ENCODE peak calls at places on chromosomes 13 and 19, in ten cellular contexts. One of them, this sample, is unnamed.

GRCh38 chr19:5882421-5882968 is 12.2 kb upstream of the FUT5 start:
- DNase-seq in AG10803: no peak
- DNase-seq in tibial artery: no peak
- DNase-seq in cardiac fibroblast: no peak
- DNase-seq in transverse colon: no peak
- DNase-seq in breast epithelium: no peak
- DNase-seq in adrenal gland: no peak
- DNase-seq in fibroblast of the aortic adventitia: no peak
- DNase-seq in IMR-90: no peak
- DNase-seq in colonic mucosa: no peak
- DNase-seq in this sample: no peak

GRCh38 chr13:101783554-101783953 is 331.1 kb downstream of the ITGBL1 start:
- DNase-seq in transverse colon: no peak
- DNase-seq in adrenal gland: no peak
- DNase-seq in cardiac fibroblast: no peak
- DNase-seq in tibial artery: no peak
- DNase-seq in AG10803: no peak
- DNase-seq in colonic mucosa: no peak
- DNase-seq in fibroblast of the aortic adventitia: no peak
- DNase-seq in IMR-90: no peak
- DNase-seq in breast epithelium: no peak
- DNase-seq in this sample: no peak

GRCh38 chr13:94121686-94122085 is 357.8 kb downstream of the DCT start:
- DNase-seq in IMR-90: peak; percentile 86
- DNase-seq in tibial artery: no peak
- DNase-seq in transverse colon: no peak
- DNase-seq in breast epithelium: no peak
- DNase-seq in cardiac fibroblast: peak; percentile 45
- DNase-seq in colonic mucosa: no peak
- DNase-seq in AG10803: peak; percentile 29
- DNase-seq in fibroblast of the aortic adventitia: peak; percentile 66
- DNase-seq in adrenal gland: peak; percentile 43
- DNase-seq in this sample: peak; percentile 72

GRCh38 chr13:42259515-42259914 is 12.4 kb upstream of the AKAP11 start:
- DNase-seq in colonic mucosa: no peak
- DNase-seq in transverse colon: no peak
- DNase-seq in tibial artery: no peak
- DNase-seq in breast epithelium: no peak
- DNase-seq in fibroblast of the aortic adventitia: no peak
- DNase-seq in cardiac fibroblast: no peak
- DNase-seq in AG10803: no peak
- DNase-seq in IMR-90: no peak
- DNase-seq in adrenal gland: no peak
- DNase-seq in this sample: no peak

GRCh38 chr13:46154136-46154854 is 27.7 kb downstream of the LCP1 start:
- DNase-seq in cardiac fibroblast: peak; percentile 23
- DNase-seq in breast epithelium: no peak
- DNase-seq in fibroblast of the aortic adventitia: peak; percentile 23
- DNase-seq in IMR-90: no peak
- DNase-seq in transverse colon: no peak
- DNase-seq in tibial artery: no peak
- DNase-seq in AG10803: no peak
- DNase-seq in colonic mucosa: no peak
- DNase-seq in adrenal gland: no peak
- DNase-seq in this sample: no peak

GRCh38 chr13:114043421-114044053 is 69.7 kb upstream of the C13orf46 start:
- DNase-seq in fibroblast of the aortic adventitia: peak; percentile 96
- DNase-seq in colonic mucosa: no peak
- DNase-seq in transverse colon: peak; percentile 67
- DNase-seq in tibial artery: no peak
- DNase-seq in IMR-90: peak; percentile 95
- DNase-seq in breast epithelium: peak; percentile 74
- DNase-seq in AG10803: peak; percentile 95
- DNase-seq in adrenal gland: peak; percentile 52
- DNase-seq in cardiac fibroblast: peak; percentile 77
- DNase-seq in this sample: peak; percentile 64

GRCh38 chr13:53758946-53759345 is 730.3 kb downstream of the OLFM4 start:
- DNase-seq in adrenal gland: no peak
- DNase-seq in fibroblast of the aortic adventitia: no peak
- DNase-seq in IMR-90: no peak
- DNase-seq in AG10803: no peak
- DNase-seq in colonic mucosa: no peak
- DNase-seq in breast epithelium: no peak
- DNase-seq in transverse colon: no peak
- DNase-seq in tibial artery: no peak
- DNase-seq in cardiac fibroblast: no peak
- DNase-seq in this sample: no peak

GRCh38 chr13:114064516-114065140 is 67.8 kb downstream of the RASA3 start:
- DNase-seq in transverse colon: peak; percentile 40
- DNase-seq in colonic mucosa: no peak
- DNase-seq in fibroblast of the aortic adventitia: peak; percentile 61
- DNase-seq in cardiac fibroblast: peak; percentile 55
- DNase-seq in breast epithelium: no peak
- DNase-seq in tibial artery: no peak
- DNase-seq in IMR-90: peak; percentile 40
- DNase-seq in adrenal gland: peak; percentile 68
- DNase-seq in AG10803: peak; percentile 31
- DNase-seq in this sample: peak; percentile 51

GRCh38 chr19:54905908-54906511 is at the start of gene NCR1:
- DNase-seq in breast epithelium: no peak
- DNase-seq in IMR-90: no peak
- DNase-seq in colonic mucosa: no peak
- DNase-seq in fibroblast of the aortic adventitia: no peak
- DNase-seq in transverse colon: no peak
- DNase-seq in tibial artery: no peak
- DNase-seq in adrenal gland: peak; percentile 17
- DNase-seq in AG10803: no peak
- DNase-seq in cardiac fibroblast: no peak
- DNase-seq in this sample: no peak

GRCh38 chr19:18239303-18239702 is 13.1 kb upstream of the PDE4C start:
- DNase-seq in tibial artery: no peak
- DNase-seq in transverse colon: no peak
- DNase-seq in fibroblast of the aortic adventitia: no peak
- DNase-seq in breast epithelium: no peak
- DNase-seq in cardiac fibroblast: peak; percentile 17
- DNase-seq in IMR-90: no peak
- DNase-seq in AG10803: no peak
- DNase-seq in adrenal gland: no peak
- DNase-seq in colonic mucosa: no peak
- DNase-seq in this sample: no peak

GRCh38 chr13:26895081-26895807 is 134.7 kb upstream of the GPR12 start:
- DNase-seq in tibial artery: no peak
- DNase-seq in AG10803: no peak
- DNase-seq in cardiac fibroblast: peak; percentile 3
- DNase-seq in transverse colon: no peak
- DNase-seq in breast epithelium: no peak
- DNase-seq in IMR-90: no peak
- DNase-seq in fibroblast of the aortic adventitia: no peak
- DNase-seq in adrenal gland: no peak
- DNase-seq in colonic mucosa: no peak
- DNase-seq in this sample: no peak

GRCh38 chr19:35045667-35046300 is 4.3 kb downstream of the HPN start:
- DNase-seq in AG10803: peak; percentile 45
- DNase-seq in transverse colon: no peak
- DNase-seq in breast epithelium: no peak
- DNase-seq in adrenal gland: peak; percentile 51
- DNase-seq in cardiac fibroblast: peak; percentile 54
- DNase-seq in fibroblast of the aortic adventitia: no peak
- DNase-seq in colonic mucosa: no peak
- DNase-seq in tibial artery: no peak
- DNase-seq in IMR-90: peak; percentile 28
- DNase-seq in this sample: no peak

GRCh38 chr13:31367410-31367809 is 167.6 kb downstream of the B3GLCT start:
- DNase-seq in adrenal gland: no peak
- DNase-seq in transverse colon: no peak
- DNase-seq in tibial artery: no peak
- DNase-seq in AG10803: no peak
- DNase-seq in breast epithelium: no peak
- DNase-seq in IMR-90: no peak
- DNase-seq in fibroblast of the aortic adventitia: no peak
- DNase-seq in cardiac fibroblast: no peak
- DNase-seq in colonic mucosa: no peak
- DNase-seq in this sample: no peak

GRCh38 chr13:113928701-113929627 is 44.9 kb downstream of the C13orf46 start:
- DNase-seq in transverse colon: peak; percentile 46
- DNase-seq in tibial artery: peak; percentile 98
- DNase-seq in breast epithelium: peak; percentile 84
- DNase-seq in adrenal gland: peak; percentile 52
- DNase-seq in colonic mucosa: no peak
- DNase-seq in fibroblast of the aortic adventitia: peak; percentile 94
- DNase-seq in IMR-90: peak; percentile 69
- DNase-seq in cardiac fibroblast: peak; percentile 65
- DNase-seq in AG10803: peak; percentile 99
- DNase-seq in this sample: peak; percentile 73

GRCh38 chr13:43191561-43191960 is 168.2 kb downstream of the DNAJC15 start:
- DNase-seq in adrenal gland: no peak
- DNase-seq in tibial artery: no peak
- DNase-seq in transverse colon: no peak
- DNase-seq in colonic mucosa: no peak
- DNase-seq in cardiac fibroblast: no peak
- DNase-seq in AG10803: no peak
- DNase-seq in IMR-90: no peak
- DNase-seq in breast epithelium: no peak
- DNase-seq in fibroblast of the aortic adventitia: no peak
- DNase-seq in this sample: no peak

GRCh38 chr13:113863511-113864302 is at the start of gene GAS6:
- DNase-seq in tibial artery: peak; percentile 86
- DNase-seq in transverse colon: peak; percentile 80
- DNase-seq in fibroblast of the aortic adventitia: peak; percentile 34
- DNase-seq in colonic mucosa: peak; percentile 83
- DNase-seq in IMR-90: no peak
- DNase-seq in adrenal gland: peak; percentile 72
- DNase-seq in breast epithelium: peak; percentile 38
- DNase-seq in AG10803: peak; percentile 70
- DNase-seq in cardiac fibroblast: peak; percentile 35
- DNase-seq in this sample: peak; percentile 33

GRCh38 chr19:51469162-51469561 is 9.2 kb upstream of the CEACAM18 start:
- DNase-seq in cardiac fibroblast: no peak
- DNase-seq in adrenal gland: no peak
- DNase-seq in tibial artery: no peak
- DNase-seq in IMR-90: no peak
- DNase-seq in transverse colon: no peak
- DNase-seq in breast epithelium: no peak
- DNase-seq in colonic mucosa: no peak
- DNase-seq in AG10803: no peak
- DNase-seq in fibroblast of the aortic adventitia: no peak
- DNase-seq in this sample: no peak

GRCh38 chr19:30065680-30066606 is 123.9 kb downstream of the URI1 start:
- DNase-seq in AG10803: no peak
- DNase-seq in tibial artery: no peak
- DNase-seq in cardiac fibroblast: no peak
- DNase-seq in IMR-90: no peak
- DNase-seq in fibroblast of the aortic adventitia: no peak
- DNase-seq in transverse colon: peak; percentile 0
- DNase-seq in colonic mucosa: no peak
- DNase-seq in breast epithelium: no peak
- DNase-seq in adrenal gland: no peak
- DNase-seq in this sample: no peak

GRCh38 chr19:47253467-47253881 is 2.9 kb upstream of the CCDC9 start:
- DNase-seq in cardiac fibroblast: peak; percentile 85
- DNase-seq in AG10803: peak; percentile 87
- DNase-seq in fibroblast of the aortic adventitia: peak; percentile 79
- DNase-seq in colonic mucosa: no peak
- DNase-seq in transverse colon: no peak
- DNase-seq in tibial artery: no peak
- DNase-seq in IMR-90: peak; percentile 91
- DNase-seq in breast epithelium: no peak
- DNase-seq in adrenal gland: no peak
- DNase-seq in this sample: peak; percentile 84

GRCh38 chr19:33224694-33225457 is 774 bp downstream of the SLC7A10 start:
- DNase-seq in colonic mucosa: no peak
- DNase-seq in adrenal gland: no peak
- DNase-seq in transverse colon: no peak
- DNase-seq in tibial artery: no peak
- DNase-seq in breast epithelium: no peak
- DNase-seq in AG10803: no peak
- DNase-seq in IMR-90: no peak
- DNase-seq in fibroblast of the aortic adventitia: no peak
- DNase-seq in cardiac fibroblast: no peak
- DNase-seq in this sample: no peak
- H3K4me3 ChIP-seq in colonic mucosa: no peak overlapping the region
- H3K4me3 ChIP-seq in adrenal gland: no peak overlapping the region
- H3K4me3 ChIP-seq in transverse colon: no peak overlapping the region
- H3K4me3 ChIP-seq in tibial artery: no peak overlapping the region
- H3K4me3 ChIP-seq in breast epithelium: peak overlapping the region; percentile 24
- H3K4me3 ChIP-seq in AG10803: no peak overlapping the region
- H3K4me3 ChIP-seq in IMR-90: no peak overlapping the region
- H3K4me3 ChIP-seq in fibroblast of the aortic adventitia: no peak overlapping the region
- H3K4me3 ChIP-seq in cardiac fibroblast: no peak overlapping the region
- H3K4me3 ChIP-seq in this sample: no peak overlapping the region

GRCh38 chr13:98773053-98773452 is 20.6 kb upstream of the SLC15A1 start:
- DNase-seq in adrenal gland: no peak
- DNase-seq in cardiac fibroblast: no peak
- DNase-seq in colonic mucosa: no peak
- DNase-seq in IMR-90: no peak
- DNase-seq in tibial artery: no peak
- DNase-seq in breast epithelium: no peak
- DNase-seq in AG10803: no peak
- DNase-seq in fibroblast of the aortic adventitia: no peak
- DNase-seq in transverse colon: no peak
- DNase-seq in this sample: no peak
- TF ChIP-seq CTCF in adrenal gland: no peak
- TF ChIP-seq CTCF in cardiac fibroblast: no peak
- TF ChIP-seq CTCF in colonic mucosa: no peak
- TF ChIP-seq CTCF in IMR-90: no peak
- TF ChIP-seq CTCF in tibial artery: no peak
- TF ChIP-seq CTCF in breast epithelium: no peak
- TF ChIP-seq CTCF in AG10803: no peak
- TF ChIP-seq CTCF in fibroblast of the aortic adventitia: no peak
- TF ChIP-seq CTCF in transverse colon: no peak
- TF ChIP-seq CTCF in this sample: peak; percentile 5

GRCh38 chr19:10518444-10519361 is 1.5 kb upstream of the S1PR5 start:
- DNase-seq in breast epithelium: no peak
- DNase-seq in IMR-90: no peak
- DNase-seq in AG10803: no peak
- DNase-seq in cardiac fibroblast: no peak
- DNase-seq in transverse colon: no peak
- DNase-seq in tibial artery: no peak
- DNase-seq in adrenal gland: no peak
- DNase-seq in colonic mucosa: no peak
- DNase-seq in fibroblast of the aortic adventitia: no peak
- DNase-seq in this sample: no peak
- H3K4me3 ChIP-seq in breast epithelium: no peak overlapping the region
- H3K4me3 ChIP-seq in IMR-90: no peak overlapping the region
- H3K4me3 ChIP-seq in AG10803: no peak overlapping the region
- H3K4me3 ChIP-seq in cardiac fibroblast: no peak overlapping the region
- H3K4me3 ChIP-seq in transverse colon: no peak overlapping the region
- H3K4me3 ChIP-seq in tibial artery: no peak overlapping the region
- H3K4me3 ChIP-seq in adrenal gland: no peak overlapping the region
- H3K4me3 ChIP-seq in colonic mucosa: no peak overlapping the region
- H3K4me3 ChIP-seq in fibroblast of the aortic adventitia: no peak overlapping the region
- H3K4me3 ChIP-seq in this sample: no peak overlapping the region

DNA sequence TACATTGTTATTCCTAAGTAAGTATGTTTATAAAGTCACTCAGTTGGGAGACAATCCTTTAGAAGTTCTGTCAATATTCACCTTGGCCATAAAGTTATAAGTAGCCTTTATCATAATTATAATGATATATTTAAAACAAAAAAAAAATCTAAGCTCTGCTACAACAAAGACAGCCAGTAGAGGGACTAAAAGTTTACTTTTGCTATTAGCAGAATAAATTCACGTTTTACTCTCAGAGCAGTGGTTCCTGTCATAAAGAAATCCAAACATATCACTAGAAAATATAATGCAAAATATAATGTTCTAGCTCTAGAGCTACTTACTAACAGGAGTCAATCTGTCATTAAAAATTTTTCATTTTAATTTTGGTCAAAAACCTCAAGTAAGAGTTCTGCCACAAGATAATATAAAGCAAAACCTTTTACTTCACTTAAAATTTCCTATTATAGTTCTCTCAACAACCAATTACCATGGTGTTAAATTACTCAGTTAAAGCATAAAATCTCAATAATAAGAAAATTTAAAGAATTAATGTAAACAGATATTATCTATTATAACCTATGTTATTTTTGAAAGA is 17.7 kb downstream of the INTS6 start:
- DNase-seq in cardiac fibroblast: peak; percentile 60
- DNase-seq in AG10803: peak; percentile 20
- DNase-seq in transverse colon: no peak
- DNase-seq in fibroblast of the aortic adventitia: peak; percentile 62
- DNase-seq in IMR-90: peak; percentile 49
- DNase-seq in adrenal gland: no peak
- DNase-seq in breast epithelium: no peak
- DNase-seq in colonic mucosa: no peak
- DNase-seq in tibial artery: no peak
- DNase-seq in this sample: peak; percentile 38
- TF ChIP-seq CTCF in cardiac fibroblast: peak; percentile 56
- TF ChIP-seq CTCF in AG10803: peak; percentile 70
- TF ChIP-seq CTCF in transverse colon: peak; percentile 47
- TF ChIP-seq CTCF in fibroblast of the aortic adventitia: peak; percentile 64
- TF ChIP-seq CTCF in IMR-90: peak; percentile 73
- TF ChIP-seq CTCF in adrenal gland: peak; percentile 26
- TF ChIP-seq CTCF in breast epithelium: no peak
- TF ChIP-seq CTCF in colonic mucosa: peak; percentile 27
- TF ChIP-seq CTCF in tibial artery: peak; percentile 49
- TF ChIP-seq CTCF in this sample: peak; percentile 55